ENCODE peak calls at places on chromosomes 6 and 20, in five cellular contexts. K is neuronal stem cell; M is OCI-LY7; Y is brain microvascular endothelial cell; J is CD8-positive, alpha-beta T cell. Z is an unnamed sample.

GRCh38 chr6:147676468-147676867 is 168.0 kb downstream of the SAMD5 start:
- DNase-seq in M (no peak), K (no peak), J (no peak), Y (no peak), Z (no peak)

GRCh38 chr20:43840382-43841070 is 74.1 kb upstream of the TOX2 start:
- DNase-seq in Y (no peak), J (peak; percentile 41), M (peak; percentile 60), K (peak; percentile 11), Z (peak; percentile 37)

GRCh38 chr6:131923356-131923755 is 27.8 kb downstream of the CCN2 start:
- DNase-seq in J (no peak), M (peak; percentile 84), K (peak; percentile 72), Y (peak; percentile 37), Z (peak; percentile 72)

GRCh38 chr6:498795-499231 is 107.3 kb downstream of the IRF4 start:
- DNase-seq in K (no peak), J (peak; percentile 12), Y (peak; percentile 20), M (peak; percentile 18), Z (no peak)

GRCh38 chr6:133502451-133503259 is 261.5 kb downstream of the EYA4 start:
- DNase-seq in Y (peak; percentile 91), K (no peak), M (no peak), J (no peak), Z (peak; percentile 80)

GRCh38 chr6:30626484-30627366 is at the start of gene ATAT1:
- DNase-seq in K (peak; percentile 77), J (peak; percentile 92), Y (peak; percentile 78), M (peak; percentile 87), Z (peak; percentile 79)

GRCh38 chr20:16392346-16392745 is 180.9 kb downstream of the KIF16B start:
- DNase-seq in M (peak; percentile 49), K (no peak), Y (no peak), J (no peak), Z (no peak)

GRCh38 chr20:62405108-62405980 is 1.7 kb downstream of the CABLES2 start:
- DNase-seq in Y (peak; percentile 35), J (no peak), K (no peak), M (no peak), Z (peak; percentile 71)

GRCh38 chr20:24102290-24102689 is 113.7 kb upstream of the GGTLC1 start:
- DNase-seq in M (peak; percentile 15), J (peak; percentile 21), K (no peak), Y (peak; percentile 18), Z (peak; percentile 24)

GRCh38 chr20:25273541-25274358 is 25.9 kb downstream of the PYGB start:
- DNase-seq in M (no peak), K (no peak), J (no peak), Y (no peak), Z (no peak)

GRCh38 chr20:44050925-44051660 is 135.9 kb downstream of the JPH2 start:
- DNase-seq in M (no peak), K (no peak), Y (no peak), J (no peak), Z (no peak)

GRCh38 chr20:16575390-16576140 is 2.3 kb upstream of the KIF16B start:
- DNase-seq in M (peak; percentile 20), J (peak; percentile 6), K (no peak), Y (no peak), Z (no peak)

DNA sequence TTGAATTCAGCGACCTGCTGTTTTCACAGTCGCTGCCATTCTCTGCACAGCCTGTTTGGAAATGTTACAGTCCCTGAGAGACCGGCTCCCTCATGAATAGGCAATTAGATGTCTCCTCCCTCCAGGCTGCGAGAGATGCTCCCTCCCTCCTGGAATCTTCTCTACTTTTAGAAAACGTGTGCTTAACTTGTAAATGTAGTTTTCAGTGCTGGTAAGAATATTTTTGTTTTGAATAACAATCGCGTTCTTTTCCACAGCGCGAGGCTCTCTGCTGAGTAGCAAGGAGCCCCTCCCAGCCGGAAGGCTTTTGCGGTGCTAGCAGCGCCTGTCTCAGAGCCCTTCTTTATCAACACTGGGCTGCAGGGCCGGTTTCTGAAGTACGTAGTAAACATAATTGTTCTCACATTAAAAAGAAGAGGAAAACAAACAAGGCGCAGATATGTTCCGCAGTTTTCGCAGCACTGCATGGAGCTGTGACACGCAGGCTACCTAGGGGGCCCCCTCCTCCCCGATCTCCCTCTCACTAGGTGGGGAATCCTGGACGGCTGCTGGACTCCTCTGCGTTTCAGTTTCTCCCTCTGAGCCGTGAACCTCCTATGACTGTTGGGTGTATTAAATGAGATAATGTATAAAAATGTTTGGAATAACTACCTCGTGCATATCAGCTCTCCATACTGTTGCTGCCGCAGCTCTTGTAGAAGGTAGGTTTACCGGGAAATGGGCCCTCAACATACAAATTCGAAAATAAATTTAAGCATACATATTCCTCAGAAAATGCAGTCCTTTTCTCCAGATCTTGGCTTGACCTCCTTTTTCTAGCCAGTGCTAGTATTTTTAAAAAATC is 79.0 kb upstream of the SPACA1 start:
- DNase-seq in J (peak; percentile 4), Y (peak; percentile 18), K (no peak), M (peak; percentile 58), Z (peak; percentile 11)
- H3K4me3 ChIP-seq in J (peak overlapping the region; percentile 9), Y (peak overlapping the region; percentile 41), K (peak overlapping the region; percentile 79), M (peak overlapping the region; percentile 65), Z (peak overlapping the region; percentile 42)

GRCh38 chr20:38210741-38211140 is 45.7 kb upstream of the TGM2 start:
- DNase-seq in M (no peak), J (no peak), K (no peak), Y (no peak), Z (peak; percentile 44)
- H3K4me3 ChIP-seq in M (no peak overlapping the region), J (no peak overlapping the region), K (no peak overlapping the region), Y (no peak overlapping the region), Z (no peak overlapping the region)

GRCh38 chr20:55103188-55103587 is 627.8 kb downstream of the DOK5 start:
- DNase-seq in K (no peak), J (no peak), M (no peak), Y (no peak), Z (no peak)
- H3K4me3 ChIP-seq in K (no peak overlapping the region), J (no peak overlapping the region), M (no peak overlapping the region), Y (no peak overlapping the region), Z (no peak overlapping the region)

GRCh38 chr20:23085415-23086055 is 589 bp downstream of the CD93 start:
- DNase-seq in M (no peak), J (no peak), K (no peak), Y (no peak), Z (no peak)

GRCh38 chr20:23086056-23086551 is at the start of gene CD93:
- DNase-seq in J (no peak), M (no peak), Y (peak; percentile 58), K (no peak), Z (peak; percentile 61)

GRCh38 chr20:23084282-23084844 is 1.8 kb downstream of the CD93 start:
- DNase-seq in J (no peak), Y (no peak), M (no peak), K (no peak), Z (no peak)

GRCh38 chr20:23083553-23084220 is 2.4 kb downstream of the CD93 start:
- DNase-seq in J (no peak), M (no peak), Y (no peak), K (no peak), Z (no peak)

DNA sequence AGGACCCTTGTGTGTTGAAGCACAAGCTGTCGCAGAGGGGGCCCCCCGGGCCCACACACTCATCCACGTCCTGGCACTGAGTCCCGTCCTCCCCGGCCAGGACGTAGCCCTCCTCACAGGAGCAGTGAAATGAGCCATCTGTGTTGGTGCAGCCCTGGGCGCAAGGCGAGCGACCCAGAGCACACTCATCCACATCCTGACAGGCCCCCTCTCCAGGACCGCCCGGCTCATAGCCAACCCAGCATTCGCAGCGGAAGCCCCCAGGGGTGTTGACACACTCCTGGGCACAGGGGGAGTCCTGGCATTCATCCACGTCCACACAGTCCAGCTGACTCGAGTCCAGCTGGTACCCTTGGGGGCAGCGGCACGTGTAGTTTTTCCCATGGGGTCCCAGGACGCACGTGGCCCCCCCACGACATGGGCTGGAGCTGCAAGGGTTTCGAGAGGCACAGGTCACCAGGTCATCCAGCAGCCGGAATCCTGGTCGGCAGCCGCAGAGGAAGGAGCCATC is 1.2 kb downstream of the CD93 start:
- DNase-seq in Y (no peak), K (no peak), J (no peak), M (no peak), Z (no peak)
- H3K4me3 ChIP-seq in Y (no peak overlapping the region), K (no peak overlapping the region), J (no peak overlapping the region), M (no peak overlapping the region), Z (no peak overlapping the region)

DNA sequence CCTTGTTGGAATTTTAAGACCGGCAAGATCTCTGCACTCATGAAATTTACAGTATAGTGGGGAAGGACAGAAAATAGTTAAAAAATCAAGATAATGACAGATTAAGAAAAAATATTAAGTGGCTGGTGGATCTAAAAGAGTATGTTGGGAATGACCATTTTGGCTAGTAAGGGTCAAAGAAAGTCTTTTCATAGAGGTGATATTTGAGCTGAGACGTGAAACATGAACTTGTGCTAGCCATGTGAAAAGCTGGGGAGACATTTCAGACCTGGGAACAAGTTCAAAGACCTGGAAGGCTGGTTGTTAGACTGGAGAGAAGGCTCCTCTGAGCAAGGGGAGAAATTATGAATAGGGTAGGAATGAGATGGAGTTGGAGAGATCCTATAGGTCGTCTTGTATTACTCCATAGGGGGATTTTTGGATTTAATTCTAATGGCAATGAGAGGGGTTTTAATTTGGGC is 4.7 kb downstream of the BICRAL start:
- DNase-seq in J (no peak), K (no peak), M (no peak), Y (no peak), Z (no peak)
- H3K4me3 ChIP-seq in J (no peak overlapping the region), K (no peak overlapping the region), M (no peak overlapping the region), Y (no peak overlapping the region), Z (no peak overlapping the region)

GRCh38 chr6:40588070-40588384 is 863 bp upstream of the LRFN2 start:
- DNase-seq in J (no peak), Y (no peak), M (no peak), K (no peak), Z (no peak)
- H3K4me3 ChIP-seq in J (no peak overlapping the region), Y (no peak overlapping the region), M (no peak overlapping the region), K (no peak overlapping the region), Z (no peak overlapping the region)

GRCh38 chr6:152378154-152378553 is 259.0 kb downstream of the SYNE1 start:
- DNase-seq in M (no peak), J (no peak), Y (peak; percentile 44), K (no peak), Z (peak; percentile 77)

GRCh38 chr6:152380351-152380767 is 256.8 kb downstream of the SYNE1 start:
- DNase-seq in Y (peak; percentile 76), J (no peak), K (no peak), M (no peak), Z (peak; percentile 85)

GRCh38 chr6:152386131-152386530 is 251.0 kb downstream of the SYNE1 start:
- DNase-seq in K (no peak), J (no peak), Y (no peak), M (no peak), Z (no peak)

GRCh38 chr6:152387091-152387490 is 250.1 kb downstream of the SYNE1 start:
- DNase-seq in M (no peak), K (no peak), Y (no peak), J (no peak), Z (no peak)

DNA sequence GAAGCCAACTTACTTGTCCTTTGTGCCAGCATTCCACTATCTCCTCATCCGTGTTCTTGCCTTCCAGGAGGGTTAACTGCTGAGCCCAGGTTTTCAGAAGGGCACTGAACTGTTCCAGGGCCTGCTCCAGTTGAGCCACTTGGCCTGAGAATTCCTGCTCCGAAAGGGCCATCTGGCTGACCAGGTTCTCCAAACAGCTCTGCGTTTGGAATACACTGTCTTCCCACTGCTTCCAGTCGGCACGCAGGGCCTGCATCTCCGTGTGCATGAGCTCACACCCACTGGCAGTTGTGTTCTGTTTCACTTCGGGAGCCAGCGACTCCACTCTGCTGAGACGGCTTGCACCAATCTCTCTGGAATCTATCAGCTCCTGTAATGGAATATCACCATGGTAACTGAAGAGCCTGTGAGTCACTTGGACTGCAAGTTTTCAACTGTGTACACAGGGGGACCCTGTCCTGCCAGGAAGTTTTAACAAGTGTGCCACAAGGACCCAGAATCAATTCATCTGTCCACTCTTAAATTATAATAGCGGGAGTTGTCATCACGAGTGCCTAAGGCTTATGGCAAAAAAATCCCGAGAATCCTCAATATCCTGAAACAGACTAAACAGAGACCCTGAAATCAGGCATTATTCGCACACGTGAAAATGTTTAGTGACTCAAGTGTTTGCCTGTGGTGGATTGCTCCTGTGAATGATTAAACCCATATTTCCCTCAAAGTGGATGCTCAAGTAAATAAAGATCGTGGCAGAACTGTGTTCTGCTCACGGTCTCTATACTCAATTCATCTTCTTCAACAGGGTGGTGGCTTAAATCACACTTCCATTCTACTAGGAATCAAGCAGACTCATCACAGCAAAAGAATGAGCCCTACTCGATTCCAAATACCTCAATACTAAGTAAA is 255.9 kb downstream of the SYNE1 start:
- DNase-seq in Y (peak; percentile 96), J (no peak), K (peak; percentile 62), M (no peak), Z (peak; percentile 96)
- H3K4me3 ChIP-seq in Y (peak overlapping the region; percentile 80), J (no peak overlapping the region), K (peak overlapping the region; percentile 23), M (no peak overlapping the region), Z (peak overlapping the region; percentile 68)